ENCODE peak calls at places on chromosomes 11 and 22, in nine cellular contexts. One of them, this sample, is unnamed. For H3K4me1, the result is how much of the 10 kb centered on the place peaks cover.

GRCh38 chr11:130580372-130580771 is 131.9 kb downstream of the ADAMTS15 start:
- DNase-seq in pancreas: no peak
- DNase-seq in aorta: peak
- DNase-seq in heart left ventricle: no peak
- DNase-seq in ovary: peak
- DNase-seq in endodermal cell: peak
- DNase-seq in uterus: peak
- DNase-seq in CD8-positive, alpha-beta memory T cell: no peak
- DNase-seq in A549: peak
- DNase-seq in this sample: no peak

GRCh38 chr11:46649180-46649738 is 31.9 kb downstream of the ATG13 start:
- DNase-seq in endodermal cell: no peak
- DNase-seq in aorta: no peak
- DNase-seq in pancreas: no peak
- DNase-seq in A549: no peak
- DNase-seq in ovary: peak
- DNase-seq in uterus: peak
- DNase-seq in CD8-positive, alpha-beta memory T cell: no peak
- DNase-seq in heart left ventricle: peak
- DNase-seq in this sample: no peak

GRCh38 chr22:27720860-27721259 is 80.7 kb downstream of the MN1 start:
- DNase-seq in endodermal cell: no peak
- DNase-seq in heart left ventricle: no peak
- DNase-seq in uterus: no peak
- DNase-seq in pancreas: no peak
- DNase-seq in CD8-positive, alpha-beta memory T cell: no peak
- DNase-seq in aorta: no peak
- DNase-seq in ovary: no peak
- DNase-seq in A549: no peak
- DNase-seq in this sample: no peak

GRCh38 chr22:45336971-45337431 is 27.3 kb downstream of the FAM118A start:
- DNase-seq in CD8-positive, alpha-beta memory T cell: no peak
- DNase-seq in heart left ventricle: peak
- DNase-seq in aorta: peak
- DNase-seq in uterus: peak
- DNase-seq in ovary: peak
- DNase-seq in A549: no peak
- DNase-seq in pancreas: peak
- DNase-seq in endodermal cell: no peak
- DNase-seq in this sample: no peak

GRCh38 chr11:125959931-125960330 is 14.1 kb downstream of the VSIG10L2 start:
- DNase-seq in uterus: no peak
- DNase-seq in CD8-positive, alpha-beta memory T cell: no peak
- DNase-seq in ovary: no peak
- DNase-seq in heart left ventricle: no peak
- DNase-seq in endodermal cell: no peak
- DNase-seq in A549: no peak
- DNase-seq in pancreas: no peak
- DNase-seq in aorta: no peak
- DNase-seq in this sample: no peak

GRCh38 chr11:68715685-68716084 is 31.3 kb downstream of the GAL start:
- DNase-seq in A549: no peak
- DNase-seq in aorta: no peak
- DNase-seq in pancreas: no peak
- DNase-seq in CD8-positive, alpha-beta memory T cell: no peak
- DNase-seq in heart left ventricle: no peak
- DNase-seq in endodermal cell: no peak
- DNase-seq in uterus: no peak
- DNase-seq in ovary: no peak
- DNase-seq in this sample: no peak

GRCh38 chr11:15852179-15852578 is 504.2 kb downstream of the SOX6 start:
- DNase-seq in CD8-positive, alpha-beta memory T cell: no peak
- DNase-seq in ovary: no peak
- DNase-seq in uterus: no peak
- DNase-seq in pancreas: no peak
- DNase-seq in aorta: no peak
- DNase-seq in A549: no peak
- DNase-seq in heart left ventricle: no peak
- DNase-seq in endodermal cell: peak
- DNase-seq in this sample: no peak

GRCh38 chr11:88489030-88489429 is 151.5 kb upstream of the CTSC start:
- DNase-seq in pancreas: no peak
- DNase-seq in A549: no peak
- DNase-seq in CD8-positive, alpha-beta memory T cell: no peak
- DNase-seq in ovary: no peak
- DNase-seq in uterus: no peak
- DNase-seq in aorta: no peak
- DNase-seq in endodermal cell: no peak
- DNase-seq in heart left ventricle: no peak
- DNase-seq in this sample: no peak

GRCh38 chr11:97722721-97723120 is 1298.0 kb upstream of the CNTN5 start:
- DNase-seq in ovary: no peak
- DNase-seq in pancreas: no peak
- DNase-seq in uterus: no peak
- DNase-seq in endodermal cell: peak
- DNase-seq in CD8-positive, alpha-beta memory T cell: no peak
- DNase-seq in heart left ventricle: no peak
- DNase-seq in aorta: no peak
- DNase-seq in A549: no peak
- DNase-seq in this sample: peak

GRCh38 chr11:20353829-20354434 is 9.6 kb upstream of the HTATIP2 start:
- DNase-seq in uterus: no peak
- DNase-seq in aorta: no peak
- DNase-seq in A549: peak
- DNase-seq in endodermal cell: peak
- DNase-seq in CD8-positive, alpha-beta memory T cell: no peak
- DNase-seq in pancreas: no peak
- DNase-seq in ovary: no peak
- DNase-seq in heart left ventricle: no peak
- DNase-seq in this sample: no peak

GRCh38 chr11:2519879-2520735 is 75.3 kb downstream of the KCNQ1 start:
- DNase-seq in aorta: peak
- DNase-seq in CD8-positive, alpha-beta memory T cell: peak
- DNase-seq in A549: no peak
- DNase-seq in heart left ventricle: peak
- DNase-seq in uterus: peak
- DNase-seq in pancreas: peak
- DNase-seq in ovary: no peak
- DNase-seq in endodermal cell: peak
- DNase-seq in this sample: no peak

GRCh38 chr11:35748644-35749043 is 86.1 kb downstream of the TRIM44 start:
- DNase-seq in heart left ventricle: no peak
- DNase-seq in ovary: no peak
- DNase-seq in uterus: no peak
- DNase-seq in A549: no peak
- DNase-seq in CD8-positive, alpha-beta memory T cell: no peak
- DNase-seq in endodermal cell: no peak
- DNase-seq in aorta: no peak
- DNase-seq in pancreas: no peak
- DNase-seq in this sample: no peak

GRCh38 chr22:47055073-47055355 is 292.6 kb downstream of the TBC1D22A start:
- DNase-seq in heart left ventricle: no peak
- DNase-seq in endodermal cell: no peak
- DNase-seq in aorta: no peak
- DNase-seq in pancreas: no peak
- DNase-seq in ovary: no peak
- DNase-seq in A549: no peak
- DNase-seq in CD8-positive, alpha-beta memory T cell: no peak
- DNase-seq in uterus: no peak
- DNase-seq in this sample: no peak

GRCh38 chr11:94602430-94603372 is 35.5 kb downstream of the PIWIL4 start:
- DNase-seq in endodermal cell: no peak
- DNase-seq in heart left ventricle: peak
- DNase-seq in aorta: peak
- DNase-seq in uterus: peak
- DNase-seq in CD8-positive, alpha-beta memory T cell: no peak
- DNase-seq in ovary: peak
- DNase-seq in pancreas: peak
- DNase-seq in A549: peak
- DNase-seq in this sample: no peak

GRCh38 chr11:117759305-117759704 is 37.7 kb downstream of the DSCAML1 start:
- DNase-seq in A549: no peak
- DNase-seq in pancreas: no peak
- DNase-seq in uterus: no peak
- DNase-seq in heart left ventricle: no peak
- DNase-seq in CD8-positive, alpha-beta memory T cell: no peak
- DNase-seq in ovary: no peak
- DNase-seq in aorta: no peak
- DNase-seq in endodermal cell: peak
- DNase-seq in this sample: no peak

GRCh38 chr11:15714641-15715399 is 600.1 kb downstream of the INSC start:
- DNase-seq in A549: no peak
- DNase-seq in ovary: no peak
- DNase-seq in aorta: no peak
- DNase-seq in endodermal cell: peak
- DNase-seq in CD8-positive, alpha-beta memory T cell: no peak
- DNase-seq in heart left ventricle: no peak
- DNase-seq in uterus: no peak
- DNase-seq in pancreas: no peak
- DNase-seq in this sample: no peak

GRCh38 chr11:117919326-117920275 is 9.6 kb downstream of the TMPRSS13 start:
- DNase-seq in pancreas: no peak
- DNase-seq in CD8-positive, alpha-beta memory T cell: no peak
- DNase-seq in A549: no peak
- DNase-seq in ovary: no peak
- DNase-seq in aorta: no peak
- DNase-seq in uterus: peak
- DNase-seq in endodermal cell: peak
- DNase-seq in heart left ventricle: no peak
- DNase-seq in this sample: no peak

GRCh38 chr22:41280065-41280464 is 5.9 kb downstream of the RANGAP1 start:
- DNase-seq in uterus: no peak
- DNase-seq in endodermal cell: no peak
- DNase-seq in aorta: no peak
- DNase-seq in pancreas: no peak
- DNase-seq in heart left ventricle: no peak
- DNase-seq in A549: no peak
- DNase-seq in ovary: no peak
- DNase-seq in CD8-positive, alpha-beta memory T cell: no peak
- DNase-seq in this sample: no peak

GRCh38 chr22:49297871-49298721 is 529.6 kb downstream of the BRD1 start:
- DNase-seq in ovary: no peak
- DNase-seq in aorta: no peak
- DNase-seq in heart left ventricle: peak
- DNase-seq in uterus: no peak
- DNase-seq in endodermal cell: peak
- DNase-seq in pancreas: no peak
- DNase-seq in A549: no peak
- DNase-seq in CD8-positive, alpha-beta memory T cell: peak
- DNase-seq in this sample: no peak

GRCh38 chr11:125073616-125074483 is 10.7 kb downstream of the SLC37A2 start:
- DNase-seq in ovary: peak
- DNase-seq in CD8-positive, alpha-beta memory T cell: no peak
- DNase-seq in A549: no peak
- DNase-seq in heart left ventricle: no peak
- DNase-seq in pancreas: no peak
- DNase-seq in endodermal cell: peak
- DNase-seq in uterus: no peak
- DNase-seq in aorta: no peak
- DNase-seq in this sample: no peak

GRCh38 chr11:44963948-44964347 is 13.3 kb upstream of the TP53I11 start:
- DNase-seq in A549: no peak
- DNase-seq in uterus: no peak
- DNase-seq in endodermal cell: no peak
- DNase-seq in aorta: no peak
- DNase-seq in CD8-positive, alpha-beta memory T cell: no peak
- DNase-seq in heart left ventricle: no peak
- DNase-seq in ovary: no peak
- DNase-seq in pancreas: no peak
- DNase-seq in this sample: no peak
- H3K4me1 ChIP-seq in A549: under half
- H3K4me1 ChIP-seq in uterus: under half
- H3K4me1 ChIP-seq in endodermal cell: under half
- H3K4me1 ChIP-seq in aorta: under half
- H3K4me1 ChIP-seq in CD8-positive, alpha-beta memory T cell: under half
- H3K4me1 ChIP-seq in heart left ventricle: under half
- H3K4me1 ChIP-seq in ovary: under half
- H3K4me1 ChIP-seq in pancreas: under half
- H3K4me1 ChIP-seq in this sample: under half

GRCh38 chr11:58674609-58675008 is 52.1 kb downstream of the CNTF start:
- DNase-seq in A549: no peak
- DNase-seq in heart left ventricle: no peak
- DNase-seq in endodermal cell: no peak
- DNase-seq in ovary: no peak
- DNase-seq in aorta: no peak
- DNase-seq in uterus: no peak
- DNase-seq in pancreas: peak
- DNase-seq in CD8-positive, alpha-beta memory T cell: no peak
- DNase-seq in this sample: no peak
- H3K27ac ChIP-seq in A549: no peak
- H3K27ac ChIP-seq in heart left ventricle: no peak
- H3K27ac ChIP-seq in endodermal cell: no peak
- H3K27ac ChIP-seq in ovary: no peak
- H3K27ac ChIP-seq in aorta: no peak
- H3K27ac ChIP-seq in uterus: no peak
- H3K27ac ChIP-seq in pancreas: peak
- H3K27ac ChIP-seq in CD8-positive, alpha-beta memory T cell: no peak
- H3K27ac ChIP-seq in this sample: no peak

GRCh38 chr11:96194571-96194970 is 148.4 kb downstream of the MAML2 start:
- DNase-seq in pancreas: no peak
- DNase-seq in aorta: no peak
- DNase-seq in A549: no peak
- DNase-seq in ovary: no peak
- DNase-seq in CD8-positive, alpha-beta memory T cell: no peak
- DNase-seq in uterus: no peak
- DNase-seq in endodermal cell: no peak
- DNase-seq in heart left ventricle: no peak
- DNase-seq in this sample: no peak
- H3K4me1 ChIP-seq in pancreas: under half
- H3K4me1 ChIP-seq in aorta: under half
- H3K4me1 ChIP-seq in A549: under half
- H3K4me1 ChIP-seq in ovary: under half
- H3K4me1 ChIP-seq in CD8-positive, alpha-beta memory T cell: half or more
- H3K4me1 ChIP-seq in uterus: under half
- H3K4me1 ChIP-seq in endodermal cell: under half
- H3K4me1 ChIP-seq in heart left ventricle: under half
- H3K4me1 ChIP-seq in this sample: half or more

GRCh38 chr11:1304376-1304775 is 5.1 kb downstream of the TOLLIP start:
- DNase-seq in uterus: no peak
- DNase-seq in pancreas: peak
- DNase-seq in aorta: no peak
- DNase-seq in heart left ventricle: no peak
- DNase-seq in ovary: no peak
- DNase-seq in endodermal cell: no peak
- DNase-seq in CD8-positive, alpha-beta memory T cell: no peak
- DNase-seq in A549: peak
- DNase-seq in this sample: no peak
- H3K27ac ChIP-seq in uterus: no peak
- H3K27ac ChIP-seq in pancreas: peak
- H3K27ac ChIP-seq in aorta: no peak
- H3K27ac ChIP-seq in heart left ventricle: no peak
- H3K27ac ChIP-seq in ovary: no peak
- H3K27ac ChIP-seq in endodermal cell: no peak
- H3K27ac ChIP-seq in CD8-positive, alpha-beta memory T cell: no peak
- H3K27ac ChIP-seq in A549: peak
- H3K27ac ChIP-seq in this sample: no peak

DNA sequence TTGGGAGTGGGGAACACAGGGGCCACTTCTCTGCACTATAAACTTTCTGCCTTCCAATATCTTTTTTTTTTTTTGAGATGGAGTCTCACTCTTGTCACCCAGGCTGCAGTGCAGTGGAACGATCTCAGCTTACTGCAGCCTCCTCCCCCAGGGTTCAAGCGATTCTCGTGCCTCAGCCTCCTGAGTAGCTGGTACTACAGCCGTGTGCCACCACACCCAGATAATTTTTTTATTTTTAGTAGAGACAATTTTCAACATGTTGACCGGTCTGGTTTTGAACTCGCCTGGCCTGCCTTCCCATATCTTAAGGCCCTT is 1.7 kb downstream of the SLC3A2 start:
- DNase-seq in pancreas: no peak
- DNase-seq in CD8-positive, alpha-beta memory T cell: no peak
- DNase-seq in aorta: no peak
- DNase-seq in uterus: no peak
- DNase-seq in endodermal cell: no peak
- DNase-seq in A549: no peak
- DNase-seq in heart left ventricle: no peak
- DNase-seq in ovary: no peak
- DNase-seq in this sample: no peak
- H3K4me1 ChIP-seq in pancreas: under half
- H3K4me1 ChIP-seq in CD8-positive, alpha-beta memory T cell: under half
- H3K4me1 ChIP-seq in aorta: under half
- H3K4me1 ChIP-seq in uterus: under half
- H3K4me1 ChIP-seq in endodermal cell: under half
- H3K4me1 ChIP-seq in A549: half or more
- H3K4me1 ChIP-seq in heart left ventricle: under half
- H3K4me1 ChIP-seq in ovary: under half
- H3K4me1 ChIP-seq in this sample: half or more

This sample was measured in CD4-positive, alpha-beta memory T cell.